ENCODE peak calls at places on chromosomes 11 and 22, in nine cellular contexts. One of them, this sample, is unnamed.

GRCh38 chr11:133928628-133929059 is 28.1 kb downstream of the IGSF9B start:
- DNase-seq in HCT116: no peak
- DNase-seq in Caco-2: no peak
- DNase-seq in fibroblast of lung: no peak
- DNase-seq in IMR-90: no peak
- DNase-seq in CD8-positive, alpha-beta T cell: peak; percentile 68
- DNase-seq in spleen: no peak
- DNase-seq in heart left ventricle: no peak
- DNase-seq in tibial artery: no peak
- DNase-seq in this sample: peak; percentile 36

GRCh38 chr11:77381749-77382693 is 80.5 kb upstream of the GDPD4 start:
- DNase-seq in spleen: no peak
- DNase-seq in IMR-90: peak; percentile 79
- DNase-seq in fibroblast of lung: peak; percentile 87
- DNase-seq in HCT116: no peak
- DNase-seq in Caco-2: no peak
- DNase-seq in CD8-positive, alpha-beta T cell: no peak
- DNase-seq in heart left ventricle: no peak
- DNase-seq in tibial artery: no peak
- DNase-seq in this sample: no peak

GRCh38 chr11:59857444-59858434 is 8.5 kb downstream of the TCN1 start:
- DNase-seq in spleen: no peak
- DNase-seq in IMR-90: no peak
- DNase-seq in heart left ventricle: no peak
- DNase-seq in HCT116: peak; percentile 71
- DNase-seq in Caco-2: no peak
- DNase-seq in fibroblast of lung: no peak
- DNase-seq in CD8-positive, alpha-beta T cell: no peak
- DNase-seq in tibial artery: no peak
- DNase-seq in this sample: no peak

GRCh38 chr11:67354314-67355022 is 1.1 kb upstream of the POLD4 start:
- DNase-seq in CD8-positive, alpha-beta T cell: no peak
- DNase-seq in tibial artery: peak; percentile 96
- DNase-seq in IMR-90: peak; percentile 98
- DNase-seq in spleen: peak; percentile 77
- DNase-seq in HCT116: peak; percentile 92
- DNase-seq in heart left ventricle: peak; percentile 69
- DNase-seq in fibroblast of lung: peak; percentile 96
- DNase-seq in Caco-2: peak; percentile 97
- DNase-seq in this sample: no peak

GRCh38 chr11:73902303-73902702 is 25.5 kb downstream of the PAAF1 start:
- DNase-seq in tibial artery: no peak
- DNase-seq in spleen: no peak
- DNase-seq in Caco-2: no peak
- DNase-seq in HCT116: no peak
- DNase-seq in fibroblast of lung: no peak
- DNase-seq in CD8-positive, alpha-beta T cell: no peak
- DNase-seq in heart left ventricle: no peak
- DNase-seq in IMR-90: no peak
- DNase-seq in this sample: no peak

GRCh38 chr11:103714246-103714645 is 322.2 kb upstream of the DDI1 start:
- DNase-seq in Caco-2: no peak
- DNase-seq in HCT116: no peak
- DNase-seq in IMR-90: peak; percentile 75
- DNase-seq in CD8-positive, alpha-beta T cell: no peak
- DNase-seq in spleen: no peak
- DNase-seq in fibroblast of lung: peak; percentile 56
- DNase-seq in heart left ventricle: no peak
- DNase-seq in tibial artery: no peak
- DNase-seq in this sample: no peak

GRCh38 chr22:20777420-20778177 is 3.7 kb downstream of the SERPIND1 start:
- DNase-seq in fibroblast of lung: peak; percentile 92
- DNase-seq in CD8-positive, alpha-beta T cell: no peak
- DNase-seq in HCT116: peak; percentile 70
- DNase-seq in IMR-90: peak; percentile 94
- DNase-seq in tibial artery: peak; percentile 32
- DNase-seq in spleen: no peak
- DNase-seq in Caco-2: peak; percentile 78
- DNase-seq in heart left ventricle: no peak
- DNase-seq in this sample: no peak

GRCh38 chr22:19773470-19774040 is 13.0 kb downstream of the TBX1 start:
- DNase-seq in tibial artery: no peak
- DNase-seq in HCT116: no peak
- DNase-seq in IMR-90: no peak
- DNase-seq in heart left ventricle: no peak
- DNase-seq in spleen: peak; percentile 61
- DNase-seq in Caco-2: no peak
- DNase-seq in fibroblast of lung: no peak
- DNase-seq in CD8-positive, alpha-beta T cell: no peak
- DNase-seq in this sample: no peak

GRCh38 chr22:43078522-43078921 is 10.7 kb downstream of the TTLL1 start:
- DNase-seq in tibial artery: no peak
- DNase-seq in IMR-90: no peak
- DNase-seq in heart left ventricle: no peak
- DNase-seq in CD8-positive, alpha-beta T cell: no peak
- DNase-seq in spleen: no peak
- DNase-seq in Caco-2: peak; percentile 44
- DNase-seq in HCT116: no peak
- DNase-seq in fibroblast of lung: no peak
- DNase-seq in this sample: no peak

GRCh38 chr11:128690746-128691091 is 3.2 kb upstream of the FLI1 start:
- DNase-seq in heart left ventricle: no peak
- DNase-seq in tibial artery: no peak
- DNase-seq in CD8-positive, alpha-beta T cell: no peak
- DNase-seq in IMR-90: no peak
- DNase-seq in fibroblast of lung: no peak
- DNase-seq in spleen: peak; percentile 78
- DNase-seq in HCT116: no peak
- DNase-seq in Caco-2: no peak
- DNase-seq in this sample: no peak

GRCh38 chr22:39238561-39238960 is 6.2 kb downstream of the PDGFB start:
- DNase-seq in spleen: no peak
- DNase-seq in heart left ventricle: no peak
- DNase-seq in IMR-90: no peak
- DNase-seq in Caco-2: no peak
- DNase-seq in tibial artery: no peak
- DNase-seq in CD8-positive, alpha-beta T cell: no peak
- DNase-seq in fibroblast of lung: no peak
- DNase-seq in HCT116: no peak
- DNase-seq in this sample: no peak

GRCh38 chr22:39238966-39239510 is 5.7 kb downstream of the PDGFB start:
- DNase-seq in Caco-2: no peak
- DNase-seq in HCT116: no peak
- DNase-seq in heart left ventricle: no peak
- DNase-seq in fibroblast of lung: no peak
- DNase-seq in tibial artery: no peak
- DNase-seq in IMR-90: no peak
- DNase-seq in spleen: no peak
- DNase-seq in CD8-positive, alpha-beta T cell: no peak
- DNase-seq in this sample: no peak

GRCh38 chr22:39238124-39238466 is 6.7 kb downstream of the PDGFB start:
- DNase-seq in heart left ventricle: no peak
- DNase-seq in spleen: no peak
- DNase-seq in HCT116: no peak
- DNase-seq in tibial artery: no peak
- DNase-seq in fibroblast of lung: no peak
- DNase-seq in Caco-2: no peak
- DNase-seq in CD8-positive, alpha-beta T cell: no peak
- DNase-seq in IMR-90: no peak
- DNase-seq in this sample: no peak

GRCh38 chr22:39236321-39237275 is 8.2 kb downstream of the PDGFB start:
- DNase-seq in IMR-90: no peak
- DNase-seq in CD8-positive, alpha-beta T cell: peak; percentile 68
- DNase-seq in tibial artery: no peak
- DNase-seq in heart left ventricle: peak; percentile 86
- DNase-seq in HCT116: no peak
- DNase-seq in fibroblast of lung: no peak
- DNase-seq in Caco-2: no peak
- DNase-seq in spleen: no peak
- DNase-seq in this sample: peak; percentile 55

GRCh38 chr22:39237276-39238123 is 7.3 kb downstream of the PDGFB start:
- DNase-seq in heart left ventricle: no peak
- DNase-seq in CD8-positive, alpha-beta T cell: peak; percentile 28
- DNase-seq in Caco-2: no peak
- DNase-seq in HCT116: no peak
- DNase-seq in spleen: no peak
- DNase-seq in tibial artery: no peak
- DNase-seq in IMR-90: no peak
- DNase-seq in fibroblast of lung: no peak
- DNase-seq in this sample: no peak
- H3K4me1 ChIP-seq in heart left ventricle: peaks cover 94% of the 10 kb centered on the region
- H3K4me1 ChIP-seq in CD8-positive, alpha-beta T cell: peaks cover 70% of the 10 kb centered on the region
- H3K4me1 ChIP-seq in Caco-2: peaks cover 20% of the 10 kb centered on the region
- H3K4me1 ChIP-seq in HCT116: peaks cover 81% of the 10 kb centered on the region
- H3K4me1 ChIP-seq in spleen: peaks cover 49% of the 10 kb centered on the region
- H3K4me1 ChIP-seq in tibial artery: no peaks in the 10 kb centered on the region
- H3K4me1 ChIP-seq in IMR-90: peaks cover under 1% of the 10 kb centered on the region
- H3K4me1 ChIP-seq in fibroblast of lung: peaks cover 2% of the 10 kb centered on the region
- H3K4me1 ChIP-seq in this sample: peaks cover 68% of the 10 kb centered on the region

GRCh38 chr22:48503035-48503625 is 1324.5 kb downstream of the BRD1 start:
- DNase-seq in HCT116: no peak
- DNase-seq in Caco-2: no peak
- DNase-seq in tibial artery: no peak
- DNase-seq in CD8-positive, alpha-beta T cell: no peak
- DNase-seq in fibroblast of lung: no peak
- DNase-seq in heart left ventricle: no peak
- DNase-seq in spleen: peak; percentile 49
- DNase-seq in IMR-90: no peak
- DNase-seq in this sample: no peak
- H3K9me3 ChIP-seq in HCT116: no peaks in the 10 kb centered on the region
- H3K9me3 ChIP-seq in Caco-2: no peaks in the 10 kb centered on the region
- H3K9me3 ChIP-seq in tibial artery: no peaks in the 10 kb centered on the region
- H3K9me3 ChIP-seq in CD8-positive, alpha-beta T cell: no peaks in the 10 kb centered on the region
- H3K9me3 ChIP-seq in fibroblast of lung: no peaks in the 10 kb centered on the region
- H3K9me3 ChIP-seq in heart left ventricle: no peaks in the 10 kb centered on the region
- H3K9me3 ChIP-seq in spleen: no peaks in the 10 kb centered on the region
- H3K9me3 ChIP-seq in IMR-90: peaks cover 55% of the 10 kb centered on the region
- H3K9me3 ChIP-seq in this sample: no peaks in the 10 kb centered on the region

GRCh38 chr22:29750559-29750958 is 16.2 kb downstream of the ZMAT5 start:
- DNase-seq in heart left ventricle: no peak
- DNase-seq in spleen: no peak
- DNase-seq in IMR-90: no peak
- DNase-seq in CD8-positive, alpha-beta T cell: no peak
- DNase-seq in tibial artery: no peak
- DNase-seq in fibroblast of lung: no peak
- DNase-seq in HCT116: no peak
- DNase-seq in Caco-2: no peak
- DNase-seq in this sample: no peak
- H3K4me1 ChIP-seq in heart left ventricle: peaks cover 13% of the 10 kb centered on the region
- H3K4me1 ChIP-seq in spleen: no peaks in the 10 kb centered on the region
- H3K4me1 ChIP-seq in IMR-90: no peaks in the 10 kb centered on the region
- H3K4me1 ChIP-seq in CD8-positive, alpha-beta T cell: no peaks in the 10 kb centered on the region
- H3K4me1 ChIP-seq in tibial artery: no peaks in the 10 kb centered on the region
- H3K4me1 ChIP-seq in fibroblast of lung: no peaks in the 10 kb centered on the region
- H3K4me1 ChIP-seq in HCT116: peaks cover 16% of the 10 kb centered on the region
- H3K4me1 ChIP-seq in Caco-2: peaks cover 16% of the 10 kb centered on the region
- H3K4me1 ChIP-seq in this sample: peaks cover 9% of the 10 kb centered on the region

GRCh38 chr11:94814238-94814976 is 46.3 kb downstream of the AMOTL1 start:
- DNase-seq in IMR-90: no peak
- DNase-seq in CD8-positive, alpha-beta T cell: no peak
- DNase-seq in heart left ventricle: no peak
- DNase-seq in tibial artery: no peak
- DNase-seq in Caco-2: no peak
- DNase-seq in spleen: no peak
- DNase-seq in fibroblast of lung: no peak
- DNase-seq in HCT116: no peak
- DNase-seq in this sample: no peak

GRCh38 chr11:94809251-94809650 is 41.1 kb downstream of the AMOTL1 start:
- DNase-seq in CD8-positive, alpha-beta T cell: no peak
- DNase-seq in HCT116: no peak
- DNase-seq in tibial artery: no peak
- DNase-seq in spleen: no peak
- DNase-seq in Caco-2: no peak
- DNase-seq in IMR-90: peak; percentile 63
- DNase-seq in heart left ventricle: no peak
- DNase-seq in fibroblast of lung: no peak
- DNase-seq in this sample: no peak

GRCh38 chr11:94815705-94816344 is 47.7 kb downstream of the AMOTL1 start:
- DNase-seq in tibial artery: no peak
- DNase-seq in HCT116: peak; percentile 58
- DNase-seq in fibroblast of lung: no peak
- DNase-seq in heart left ventricle: no peak
- DNase-seq in CD8-positive, alpha-beta T cell: no peak
- DNase-seq in IMR-90: no peak
- DNase-seq in spleen: no peak
- DNase-seq in Caco-2: peak; percentile 63
- DNase-seq in this sample: no peak

DNA sequence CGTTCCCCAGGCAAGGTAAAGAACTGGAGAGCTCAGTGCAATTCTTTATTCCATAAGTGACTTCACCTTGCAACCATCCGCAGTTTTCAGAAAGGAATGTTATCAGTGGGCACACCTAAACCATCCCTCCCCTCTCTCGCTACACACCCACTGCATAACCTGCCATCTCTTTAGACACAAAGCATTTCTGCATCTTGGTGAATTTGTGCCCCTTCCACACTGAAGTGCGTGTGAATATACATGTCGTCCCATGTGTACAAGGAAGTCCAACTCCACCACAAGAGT is 45.2 kb downstream of the AMOTL1 start:
- DNase-seq in IMR-90: no peak
- DNase-seq in HCT116: no peak
- DNase-seq in heart left ventricle: no peak
- DNase-seq in spleen: no peak
- DNase-seq in fibroblast of lung: no peak
- DNase-seq in tibial artery: no peak
- DNase-seq in Caco-2: no peak
- DNase-seq in CD8-positive, alpha-beta T cell: no peak
- DNase-seq in this sample: no peak
- H3K9me3 ChIP-seq in IMR-90: no peaks in the 10 kb centered on the region
- H3K9me3 ChIP-seq in HCT116: peaks cover 3% of the 10 kb centered on the region
- H3K9me3 ChIP-seq in heart left ventricle: no peaks in the 10 kb centered on the region
- H3K9me3 ChIP-seq in spleen: peaks cover 13% of the 10 kb centered on the region
- H3K9me3 ChIP-seq in fibroblast of lung: peaks cover 2% of the 10 kb centered on the region
- H3K9me3 ChIP-seq in tibial artery: no peaks in the 10 kb centered on the region
- H3K9me3 ChIP-seq in Caco-2: peaks cover 32% of the 10 kb centered on the region
- H3K9me3 ChIP-seq in CD8-positive, alpha-beta T cell: no peaks in the 10 kb centered on the region
- H3K9me3 ChIP-seq in this sample: no peaks in the 10 kb centered on the region

GRCh38 chr11:72239849-72240460 is 4.0 kb downstream of the PHOX2A start:
- DNase-seq in fibroblast of lung: peak; percentile 26
- DNase-seq in tibial artery: peak; percentile 84
- DNase-seq in HCT116: no peak
- DNase-seq in spleen: peak; percentile 85
- DNase-seq in CD8-positive, alpha-beta T cell: no peak
- DNase-seq in Caco-2: peak; percentile 67
- DNase-seq in heart left ventricle: peak; percentile 61
- DNase-seq in IMR-90: no peak
- DNase-seq in this sample: no peak
- H3K4me1 ChIP-seq in fibroblast of lung: peaks cover 3% of the 10 kb centered on the region
- H3K4me1 ChIP-seq in tibial artery: no peaks in the 10 kb centered on the region
- H3K4me1 ChIP-seq in HCT116: peaks cover 4% of the 10 kb centered on the region
- H3K4me1 ChIP-seq in spleen: peaks cover 21% of the 10 kb centered on the region
- H3K4me1 ChIP-seq in CD8-positive, alpha-beta T cell: peaks cover 17% of the 10 kb centered on the region
- H3K4me1 ChIP-seq in Caco-2: peaks cover 24% of the 10 kb centered on the region
- H3K4me1 ChIP-seq in heart left ventricle: peaks cover 45% of the 10 kb centered on the region
- H3K4me1 ChIP-seq in IMR-90: peaks cover 2% of the 10 kb centered on the region
- H3K4me1 ChIP-seq in this sample: no peaks in the 10 kb centered on the region

DNA sequence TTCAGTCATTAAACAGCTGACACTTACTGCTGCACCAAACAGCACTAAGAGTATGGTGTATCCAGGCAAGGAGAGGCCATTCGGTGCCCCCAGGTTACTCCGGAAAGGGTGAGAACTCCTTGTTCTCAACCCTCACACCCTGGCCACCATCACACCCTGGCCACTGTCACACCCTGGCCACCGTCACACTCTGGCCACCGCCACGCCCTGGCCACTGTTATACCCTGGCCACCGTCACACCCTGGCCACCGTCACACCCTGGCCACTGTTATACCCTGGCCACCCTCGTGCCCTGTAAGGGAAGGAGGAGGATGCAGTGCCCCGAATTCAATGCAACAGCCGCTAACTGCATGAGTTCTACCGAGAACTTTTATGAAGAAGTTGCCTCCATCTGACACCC is 644.4 kb downstream of the TBC1D22A start:
- DNase-seq in IMR-90: no peak
- DNase-seq in spleen: no peak
- DNase-seq in tibial artery: peak; percentile 25
- DNase-seq in heart left ventricle: no peak
- DNase-seq in CD8-positive, alpha-beta T cell: no peak
- DNase-seq in fibroblast of lung: no peak
- DNase-seq in HCT116: no peak
- DNase-seq in Caco-2: peak; percentile 3
- DNase-seq in this sample: no peak
- H3K9me3 ChIP-seq in IMR-90: peaks cover 9% of the 10 kb centered on the region
- H3K9me3 ChIP-seq in spleen: no peaks in the 10 kb centered on the region
- H3K9me3 ChIP-seq in tibial artery: no peaks in the 10 kb centered on the region
- H3K9me3 ChIP-seq in heart left ventricle: no peaks in the 10 kb centered on the region
- H3K9me3 ChIP-seq in CD8-positive, alpha-beta T cell: no peaks in the 10 kb centered on the region
- H3K9me3 ChIP-seq in fibroblast of lung: no peaks in the 10 kb centered on the region
- H3K9me3 ChIP-seq in HCT116: no peaks in the 10 kb centered on the region
- H3K9me3 ChIP-seq in Caco-2: no peaks in the 10 kb centered on the region
- H3K9me3 ChIP-seq in this sample: no peaks in the 10 kb centered on the region

This sample was measured in naive thymus-derived CD4-positive, alpha-beta T cell.